ENCODE peak calls at places on chromosomes 4 and X, in eight cellular contexts. One of them, this sample, is unnamed.

GRCh38 chrX:121975666-121976065 is 928.3 kb downstream of the GLUD2 start:
- DNase-seq in stimulated activated CD8-positive, alpha-beta memory T cell treated with anti-CD3 and anti-CD28 coated beads, Interleukin-2, amount 100 ng/mL, for 1 hour: no peak
- DNase-seq in germinal center: no peak
- DNase-seq in upper lobe of left lung: no peak
- DNase-seq in coronary artery: no peak
- DNase-seq in 8988T: no peak
- DNase-seq in left colon: no peak
- DNase-seq in lung microvascular endothelial cell: no peak
- DNase-seq in this sample: no peak

GRCh38 chr4:38869511-38869910 is 1.9 kb downstream of the FAM114A1 start:
- DNase-seq in lung microvascular endothelial cell: peak
- DNase-seq in germinal center: no peak
- DNase-seq in left colon: no peak
- DNase-seq in 8988T: no peak
- DNase-seq in upper lobe of left lung: no peak
- DNase-seq in stimulated activated CD8-positive, alpha-beta memory T cell treated with anti-CD3 and anti-CD28 coated beads, Interleukin-2, amount 100 ng/mL, for 1 hour: no peak
- DNase-seq in coronary artery: no peak
- DNase-seq in this sample: no peak

GRCh38 chr4:932713-933070 is 432 bp downstream of the TMEM175 start:
- DNase-seq in stimulated activated CD8-positive, alpha-beta memory T cell treated with anti-CD3 and anti-CD28 coated beads, Interleukin-2, amount 100 ng/mL, for 1 hour: no peak
- DNase-seq in lung microvascular endothelial cell: no peak
- DNase-seq in left colon: no peak
- DNase-seq in coronary artery: no peak
- DNase-seq in 8988T: no peak
- DNase-seq in germinal center: no peak
- DNase-seq in upper lobe of left lung: no peak
- DNase-seq in this sample: no peak

GRCh38 chr4:81142744-81143143 is 72.3 kb downstream of the PRKG2 start:
- DNase-seq in upper lobe of left lung: no peak
- DNase-seq in germinal center: no peak
- DNase-seq in coronary artery: no peak
- DNase-seq in lung microvascular endothelial cell: no peak
- DNase-seq in left colon: peak
- DNase-seq in stimulated activated CD8-positive, alpha-beta memory T cell treated with anti-CD3 and anti-CD28 coated beads, Interleukin-2, amount 100 ng/mL, for 1 hour: no peak
- DNase-seq in 8988T: no peak
- DNase-seq in this sample: no peak

GRCh38 chr4:132488555-132488954 is 660.5 kb upstream of the PCDH10 start:
- DNase-seq in 8988T: no peak
- DNase-seq in upper lobe of left lung: no peak
- DNase-seq in stimulated activated CD8-positive, alpha-beta memory T cell treated with anti-CD3 and anti-CD28 coated beads, Interleukin-2, amount 100 ng/mL, for 1 hour: no peak
- DNase-seq in left colon: no peak
- DNase-seq in germinal center: no peak
- DNase-seq in coronary artery: no peak
- DNase-seq in lung microvascular endothelial cell: no peak
- DNase-seq in this sample: no peak

GRCh38 chr4:3659131-3659530 is 107.1 kb upstream of the ADRA2C start:
- DNase-seq in upper lobe of left lung: no peak
- DNase-seq in coronary artery: no peak
- DNase-seq in left colon: no peak
- DNase-seq in germinal center: no peak
- DNase-seq in 8988T: no peak
- DNase-seq in stimulated activated CD8-positive, alpha-beta memory T cell treated with anti-CD3 and anti-CD28 coated beads, Interleukin-2, amount 100 ng/mL, for 1 hour: no peak
- DNase-seq in lung microvascular endothelial cell: no peak
- DNase-seq in this sample: no peak

GRCh38 chrX:22357621-22358020 is 84.9 kb downstream of the CBLL2 start:
- DNase-seq in germinal center: no peak
- DNase-seq in coronary artery: no peak
- DNase-seq in upper lobe of left lung: no peak
- DNase-seq in stimulated activated CD8-positive, alpha-beta memory T cell treated with anti-CD3 and anti-CD28 coated beads, Interleukin-2, amount 100 ng/mL, for 1 hour: no peak
- DNase-seq in left colon: no peak
- DNase-seq in 8988T: no peak
- DNase-seq in lung microvascular endothelial cell: no peak
- DNase-seq in this sample: no peak

GRCh38 chr4:97468272-97468671 is 675.0 kb downstream of the STPG2 start:
- DNase-seq in coronary artery: no peak
- DNase-seq in stimulated activated CD8-positive, alpha-beta memory T cell treated with anti-CD3 and anti-CD28 coated beads, Interleukin-2, amount 100 ng/mL, for 1 hour: no peak
- DNase-seq in left colon: no peak
- DNase-seq in 8988T: no peak
- DNase-seq in germinal center: no peak
- DNase-seq in lung microvascular endothelial cell: no peak
- DNase-seq in upper lobe of left lung: no peak
- DNase-seq in this sample: no peak

GRCh38 chr4:80529021-80529420 is 193.5 kb downstream of the CFAP299 start:
- DNase-seq in left colon: no peak
- DNase-seq in stimulated activated CD8-positive, alpha-beta memory T cell treated with anti-CD3 and anti-CD28 coated beads, Interleukin-2, amount 100 ng/mL, for 1 hour: no peak
- DNase-seq in germinal center: no peak
- DNase-seq in lung microvascular endothelial cell: no peak
- DNase-seq in upper lobe of left lung: no peak
- DNase-seq in 8988T: no peak
- DNase-seq in coronary artery: no peak
- DNase-seq in this sample: no peak

GRCh38 chr4:185914583-185915199 is 102.7 kb upstream of the SORBS2 start:
- DNase-seq in stimulated activated CD8-positive, alpha-beta memory T cell treated with anti-CD3 and anti-CD28 coated beads, Interleukin-2, amount 100 ng/mL, for 1 hour: no peak
- DNase-seq in 8988T: no peak
- DNase-seq in coronary artery: no peak
- DNase-seq in left colon: no peak
- DNase-seq in upper lobe of left lung: no peak
- DNase-seq in germinal center: no peak
- DNase-seq in lung microvascular endothelial cell: no peak
- DNase-seq in this sample: no peak

GRCh38 chr4:120842046-120842445 is 80.5 kb downstream of the PRDM5 start:
- DNase-seq in 8988T: no peak
- DNase-seq in left colon: no peak
- DNase-seq in lung microvascular endothelial cell: peak
- DNase-seq in coronary artery: no peak
- DNase-seq in upper lobe of left lung: no peak
- DNase-seq in germinal center: no peak
- DNase-seq in stimulated activated CD8-positive, alpha-beta memory T cell treated with anti-CD3 and anti-CD28 coated beads, Interleukin-2, amount 100 ng/mL, for 1 hour: no peak
- DNase-seq in this sample: no peak

GRCh38 chr4:5710962-5711478 is at the start of gene EVC:
- DNase-seq in upper lobe of left lung: peak
- DNase-seq in left colon: peak
- DNase-seq in 8988T: no peak
- DNase-seq in lung microvascular endothelial cell: peak
- DNase-seq in germinal center: peak
- DNase-seq in coronary artery: peak
- DNase-seq in stimulated activated CD8-positive, alpha-beta memory T cell treated with anti-CD3 and anti-CD28 coated beads, Interleukin-2, amount 100 ng/mL, for 1 hour: no peak
- DNase-seq in this sample: peak

GRCh38 chr4:181004056-181004455 is 1239.1 kb upstream of the TENM3 start:
- DNase-seq in left colon: no peak
- DNase-seq in 8988T: no peak
- DNase-seq in upper lobe of left lung: no peak
- DNase-seq in stimulated activated CD8-positive, alpha-beta memory T cell treated with anti-CD3 and anti-CD28 coated beads, Interleukin-2, amount 100 ng/mL, for 1 hour: no peak
- DNase-seq in coronary artery: no peak
- DNase-seq in lung microvascular endothelial cell: no peak
- DNase-seq in germinal center: no peak
- DNase-seq in this sample: no peak

GRCh38 chrX:32741910-32742309 is 469.4 kb downstream of the DMD start:
- DNase-seq in left colon: no peak
- DNase-seq in lung microvascular endothelial cell: no peak
- DNase-seq in germinal center: no peak
- DNase-seq in stimulated activated CD8-positive, alpha-beta memory T cell treated with anti-CD3 and anti-CD28 coated beads, Interleukin-2, amount 100 ng/mL, for 1 hour: no peak
- DNase-seq in 8988T: no peak
- DNase-seq in upper lobe of left lung: no peak
- DNase-seq in coronary artery: no peak
- DNase-seq in this sample: no peak

GRCh38 chrX:139287155-139287924 is 243.2 kb upstream of the F9 start:
- DNase-seq in upper lobe of left lung: no peak
- DNase-seq in lung microvascular endothelial cell: no peak
- DNase-seq in germinal center: no peak
- DNase-seq in left colon: peak
- DNase-seq in coronary artery: no peak
- DNase-seq in 8988T: no peak
- DNase-seq in stimulated activated CD8-positive, alpha-beta memory T cell treated with anti-CD3 and anti-CD28 coated beads, Interleukin-2, amount 100 ng/mL, for 1 hour: no peak
- DNase-seq in this sample: no peak

GRCh38 chrX:70970482-70970999 is 39.6 kb upstream of the SLC7A3 start:
- DNase-seq in coronary artery: no peak
- DNase-seq in left colon: no peak
- DNase-seq in germinal center: peak
- DNase-seq in stimulated activated CD8-positive, alpha-beta memory T cell treated with anti-CD3 and anti-CD28 coated beads, Interleukin-2, amount 100 ng/mL, for 1 hour: no peak
- DNase-seq in upper lobe of left lung: no peak
- DNase-seq in lung microvascular endothelial cell: peak
- DNase-seq in 8988T: no peak
- DNase-seq in this sample: no peak

GRCh38 chr4:176833416-176833815 is 40.7 kb upstream of the VEGFC start:
- DNase-seq in coronary artery: no peak
- DNase-seq in left colon: no peak
- DNase-seq in 8988T: no peak
- DNase-seq in upper lobe of left lung: no peak
- DNase-seq in lung microvascular endothelial cell: no peak
- DNase-seq in stimulated activated CD8-positive, alpha-beta memory T cell treated with anti-CD3 and anti-CD28 coated beads, Interleukin-2, amount 100 ng/mL, for 1 hour: no peak
- DNase-seq in germinal center: no peak
- DNase-seq in this sample: no peak

GRCh38 chrX:44708470-44708869 is 135.4 kb upstream of the DUSP21 start:
- DNase-seq in stimulated activated CD8-positive, alpha-beta memory T cell treated with anti-CD3 and anti-CD28 coated beads, Interleukin-2, amount 100 ng/mL, for 1 hour: no peak
- DNase-seq in coronary artery: no peak
- DNase-seq in lung microvascular endothelial cell: no peak
- DNase-seq in 8988T: no peak
- DNase-seq in left colon: no peak
- DNase-seq in upper lobe of left lung: no peak
- DNase-seq in germinal center: no peak
- DNase-seq in this sample: no peak

GRCh38 chrX:108439961-108440696 is 491 bp downstream of the COL4A5 start:
- DNase-seq in lung microvascular endothelial cell: peak
- DNase-seq in 8988T: no peak
- DNase-seq in upper lobe of left lung: no peak
- DNase-seq in left colon: no peak
- DNase-seq in coronary artery: no peak
- DNase-seq in stimulated activated CD8-positive, alpha-beta memory T cell treated with anti-CD3 and anti-CD28 coated beads, Interleukin-2, amount 100 ng/mL, for 1 hour: no peak
- DNase-seq in germinal center: no peak
- DNase-seq in this sample: peak

GRCh38 chr4:110020139-110020538 is 107.5 kb downstream of the EGF start:
- DNase-seq in 8988T: no peak
- DNase-seq in coronary artery: no peak
- DNase-seq in germinal center: no peak
- DNase-seq in stimulated activated CD8-positive, alpha-beta memory T cell treated with anti-CD3 and anti-CD28 coated beads, Interleukin-2, amount 100 ng/mL, for 1 hour: no peak
- DNase-seq in left colon: no peak
- DNase-seq in upper lobe of left lung: no peak
- DNase-seq in lung microvascular endothelial cell: no peak
- DNase-seq in this sample: no peak

GRCh38 chr4:4673070-4673469 is 131.2 kb upstream of the STX18 start:
- DNase-seq in lung microvascular endothelial cell: peak
- DNase-seq in left colon: peak
- DNase-seq in upper lobe of left lung: no peak
- DNase-seq in germinal center: no peak
- DNase-seq in stimulated activated CD8-positive, alpha-beta memory T cell treated with anti-CD3 and anti-CD28 coated beads, Interleukin-2, amount 100 ng/mL, for 1 hour: no peak
- DNase-seq in 8988T: peak
- DNase-seq in coronary artery: no peak
- DNase-seq in this sample: no peak

GRCh38 chrX:6238576-6238975 is 9.9 kb upstream of the NLGN4X start:
- DNase-seq in germinal center: no peak
- DNase-seq in lung microvascular endothelial cell: no peak
- DNase-seq in coronary artery: no peak
- DNase-seq in 8988T: no peak
- DNase-seq in upper lobe of left lung: no peak
- DNase-seq in stimulated activated CD8-positive, alpha-beta memory T cell treated with anti-CD3 and anti-CD28 coated beads, Interleukin-2, amount 100 ng/mL, for 1 hour: no peak
- DNase-seq in left colon: no peak
- DNase-seq in this sample: no peak

GRCh38 chr4:102809190-102809589 is 18.2 kb downstream of the UBE2D3 start:
- DNase-seq in upper lobe of left lung: no peak
- DNase-seq in 8988T: no peak
- DNase-seq in coronary artery: no peak
- DNase-seq in left colon: no peak
- DNase-seq in lung microvascular endothelial cell: peak
- DNase-seq in germinal center: no peak
- DNase-seq in stimulated activated CD8-positive, alpha-beta memory T cell treated with anti-CD3 and anti-CD28 coated beads, Interleukin-2, amount 100 ng/mL, for 1 hour: no peak
- DNase-seq in this sample: no peak

This sample was measured in progenitor cell of endocrine pancreas.